ENCODE peak calls at places on chromosomes 16 and 17, in nine cellular contexts. W, B, N, O, T, V, E, J and U are unnamed samples.

GRCh38 chr16:1791943-1792812 is 1.3 kb downstream of the IGFALS start:
- DNase-seq in T (no peak), J (no peak), V (no peak), O (no peak), E (no peak), W (no peak), N (no peak), B (no peak), U (no peak)

GRCh38 chr17:42135664-42136653 is 13.4 kb downstream of the HSPB9 start:
- DNase-seq in B (peak), W (no peak), N (peak), J (no peak), V (peak), O (peak), T (no peak), E (no peak), U (no peak)

GRCh38 chr17:35705705-35706104 is 25.7 kb upstream of the RASL10B start:
- DNase-seq in B (no peak), N (no peak), V (no peak), J (no peak), T (no peak), E (no peak), W (no peak), O (no peak), U (no peak)

GRCh38 chr17:1647802-1648581 is 1.7 kb downstream of the RILP start:
- DNase-seq in N (no peak), B (no peak), T (no peak), V (no peak), W (peak), J (no peak), E (no peak), O (no peak), U (peak)

GRCh38 chr17:75036643-75037268 is 10.0 kb downstream of the ATP5PD start:
- DNase-seq in W (no peak), B (peak), J (no peak), E (no peak), O (peak), N (no peak), T (peak), V (no peak), U (no peak)

GRCh38 chr17:41223821-41224220 is 2.6 kb upstream of the KRTAP9-2 start:
- DNase-seq in N (no peak), E (no peak), W (no peak), O (no peak), V (no peak), B (peak), J (no peak), T (no peak), U (no peak)

GRCh38 chr16:53504161-53504663 is 1.2 kb upstream of the AKTIP start:
- DNase-seq in E (no peak), O (peak), T (peak), J (peak), W (peak), B (peak), N (peak), V (peak), U (no peak)

GRCh38 chr16:31215287-31216115 is 1.4 kb downstream of the PYDC1 start:
- DNase-seq in N (no peak), V (peak), O (peak), J (no peak), B (peak), T (no peak), W (peak), E (no peak), U (peak)

GRCh38 chr17:63827801-63828221 is 348 bp upstream of the FTSJ3 start:
- DNase-seq in O (no peak), B (no peak), V (no peak), W (no peak), T (no peak), N (peak), J (peak), E (no peak), U (no peak)

GRCh38 chr16:10846213-10846998 is 27.8 kb upstream of the TVP23A start:
- DNase-seq in V (no peak), N (no peak), W (no peak), O (no peak), B (no peak), E (no peak), T (no peak), J (no peak), U (no peak)

GRCh38 chr16:57999366-57999970 is 1.0 kb downstream of the ZNF319 start:
- DNase-seq in N (peak), W (peak), J (peak), V (peak), O (peak), B (peak), E (no peak), T (peak), U (no peak)

GRCh38 chr17:62653002-62653830 is 25.7 kb downstream of the MRC2 start:
- DNase-seq in N (no peak), O (peak), B (peak), E (peak), J (peak), T (peak), V (no peak), W (peak), U (peak)

GRCh38 chr17:6799738-6800137 is 23.7 kb downstream of the FBXO39 start:
- DNase-seq in W (no peak), J (no peak), E (no peak), V (no peak), O (no peak), N (no peak), T (no peak), B (no peak), U (no peak)

GRCh38 chr17:60678118-60678444 is 430 bp downstream of the BCAS3 start:
- DNase-seq in W (no peak), N (no peak), J (peak), T (no peak), B (no peak), O (no peak), V (no peak), E (no peak), U (no peak)

GRCh38 chr17:82424001-82424862 is 5.8 kb upstream of the OGFOD3 start:
- DNase-seq in J (peak), B (peak), O (peak), W (peak), T (peak), V (peak), E (no peak), N (peak), U (peak)

GRCh38 chr17:46061435-46061834 is 62.4 kb downstream of the STH start:
- DNase-seq in W (no peak), B (no peak), J (no peak), E (no peak), O (no peak), N (no peak), T (no peak), V (peak), U (no peak)

GRCh38 chr16:72785886-72786285 is 262.0 kb downstream of the ZFHX3 start:
- DNase-seq in J (no peak), O (no peak), N (no peak), W (no peak), E (no peak), T (no peak), B (peak), V (no peak), U (no peak)

GRCh38 chr16:619476-620100 is 11.2 kb upstream of the WFIKKN1 start:
- DNase-seq in O (no peak), E (no peak), T (no peak), V (no peak), J (no peak), N (no peak), B (no peak), W (no peak), U (no peak)

GRCh38 chr16:24253192-24253591 is 2.9 kb upstream of the CACNG3 start:
- DNase-seq in N (peak), T (peak), W (peak), E (no peak), J (peak), V (peak), O (peak), B (peak), U (peak)

GRCh38 chr17:17732892-17733670 is 51.8 kb downstream of the RAI1 start:
- DNase-seq in T (no peak), J (no peak), W (no peak), E (no peak), O (peak), B (peak), V (peak), N (no peak), U (no peak)

GRCh38 chr16:48215738-48216137 is 28.4 kb upstream of the LONP2 start:
- DNase-seq in V (no peak), J (peak), O (no peak), W (no peak), N (no peak), T (no peak), B (no peak), E (no peak), U (no peak)

GRCh38 chr16:10601444-10602401 is 21.3 kb upstream of the EMP2 start:
- DNase-seq in T (no peak), W (no peak), V (no peak), N (no peak), O (no peak), J (no peak), E (no peak), B (no peak), U (no peak)

GRCh38 chr17:35243459-35244204 is 760 bp downstream of the SLFN5 start:
- DNase-seq in T (peak), B (peak), O (peak), W (peak), N (peak), J (no peak), E (no peak), V (peak), U (no peak)

GRCh38 chr17:22251493-22251892 is 559.2 kb downstream of the KCNJ18 start:
- DNase-seq in W (no peak), V (no peak), O (no peak), J (no peak), E (no peak), B (no peak), N (no peak), T (no peak), U (no peak)

GRCh38 chr17:13477180-13477611 is 124.5 kb downstream of the HS3ST3A1 start:
- DNase-seq in N (no peak), O (peak), E (no peak), J (no peak), T (no peak), V (peak), B (peak), W (no peak), U (no peak)

GRCh38 chr17:54948380-54948779 is 20.1 kb downstream of the COX11 start:
- DNase-seq in J (no peak), T (no peak), N (no peak), O (peak), B (peak), W (no peak), E (no peak), V (peak), U (no peak)

GRCh38 chr16:51228097-51228659 is 77.1 kb upstream of the SALL1 start:
- DNase-seq in E (no peak), T (no peak), J (no peak), N (no peak), W (no peak), B (no peak), V (no peak), O (no peak), U (no peak)

GRCh38 chr17:43528319-43528987 is 17.7 kb downstream of the ETV4 start:
- DNase-seq in O (peak), J (no peak), V (no peak), T (no peak), W (no peak), N (no peak), E (no peak), B (no peak), U (no peak)

GRCh38 chr16:27718767-27719445 is 169.0 kb downstream of the KATNIP start:
- DNase-seq in T (no peak), J (no peak), V (no peak), E (no peak), B (no peak), N (no peak), O (no peak), W (peak), U (no peak)

GRCh38 chr17:18925187-18925586 is 26.8 kb upstream of the SLC5A10 start:
- DNase-seq in T (no peak), N (peak), J (no peak), O (no peak), W (no peak), E (no peak), V (no peak), B (no peak), U (no peak)

GRCh38 chr17:18921912-18922451 is 30.0 kb upstream of the SLC5A10 start:
- DNase-seq in J (peak), O (peak), B (peak), W (no peak), T (no peak), N (peak), V (no peak), E (peak), U (no peak)

GRCh38 chr17:18919963-18920362 is 32.0 kb upstream of the SLC5A10 start:
- DNase-seq in J (peak), W (no peak), B (no peak), E (no peak), V (no peak), O (no peak), N (no peak), T (no peak), U (no peak)

GRCh38 chr17:18920911-18921441 is 31.0 kb upstream of the SLC5A10 start:
- DNase-seq in T (no peak), B (peak), N (peak), E (peak), V (peak), O (peak), W (no peak), J (peak), U (no peak)

DNA sequence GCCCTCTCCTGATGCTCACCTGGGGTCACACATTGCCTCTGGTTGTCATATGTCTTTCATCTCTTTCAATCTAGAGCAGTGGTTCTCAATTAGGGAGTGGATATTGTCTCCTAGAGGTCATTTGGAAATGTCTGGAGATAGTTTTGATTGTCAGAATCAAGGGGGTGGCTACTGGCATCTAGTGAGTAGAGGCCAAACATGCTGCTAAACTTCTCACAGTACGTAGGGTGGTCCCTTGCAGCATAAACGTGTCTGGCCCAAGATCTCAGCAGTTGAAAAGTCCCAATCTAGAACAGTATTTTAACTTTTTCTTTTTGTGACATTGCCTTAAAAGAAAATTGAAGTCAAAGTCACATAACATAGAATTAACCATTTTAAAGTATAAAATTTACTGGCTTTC is 30.5 kb upstream of the SLC5A10 start:
- DNase-seq in B (no peak), T (no peak), N (no peak), J (no peak), E (no peak), O (no peak), W (no peak), V (no peak), U (no peak)
- H3K4me2 ChIP-seq in B (no peak), T (no peak), N (peak), J (peak), E (peak), O (no peak), W (no peak), V (no peak), U (no peak)

GRCh38 chr17:302300-302698 is 50.3 kb downstream of the RPH3AL start:
- DNase-seq in J (no peak), T (no peak), E (no peak), W (no peak), V (no peak), B (no peak), O (no peak), N (no peak), U (no peak)
- H3K4me2 ChIP-seq in J (no peak), T (no peak), E (no peak), W (no peak), V (no peak), B (no peak), O (no peak), N (no peak), U (no peak)

DNA sequence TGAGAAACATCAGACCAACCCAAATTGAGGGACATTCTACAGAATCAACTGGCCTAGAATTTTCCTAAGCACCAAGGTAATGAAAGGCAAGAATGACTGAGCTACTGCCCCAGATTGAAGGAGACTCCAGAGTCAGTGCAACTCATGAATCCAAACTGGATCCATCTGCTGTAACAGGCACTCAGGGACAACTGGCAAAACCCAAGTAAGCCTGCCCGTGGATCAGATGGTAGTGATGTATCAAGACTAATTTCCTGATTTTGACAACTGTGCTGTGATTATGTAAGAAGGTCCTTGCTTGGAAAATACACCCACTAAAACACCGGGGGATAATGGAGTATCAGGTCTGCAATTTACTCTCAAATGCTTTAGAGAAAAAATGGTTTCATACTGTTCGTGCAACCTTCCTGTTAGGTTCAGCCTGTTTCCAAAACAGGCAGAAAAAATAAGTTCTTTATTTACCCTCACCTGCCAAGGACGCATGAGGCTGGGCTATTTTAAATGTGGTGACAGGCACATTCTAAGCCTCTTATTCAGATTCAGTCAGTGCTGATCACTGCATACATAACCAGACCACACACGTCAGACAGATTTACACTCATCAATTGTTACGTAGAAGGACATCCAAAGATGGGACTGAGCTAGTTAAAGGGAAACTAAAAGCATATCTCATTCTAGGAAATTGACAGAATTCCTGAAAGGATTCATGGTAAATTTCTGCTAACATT is 7.0 kb downstream of the MBTPS1 start:
- DNase-seq in B (peak), T (no peak), W (no peak), N (no peak), E (no peak), O (peak), V (peak), J (no peak), U (no peak)
- H3K4me2 ChIP-seq in B (no peak), T (no peak), W (no peak), N (no peak), E (peak), O (no peak), V (no peak), J (no peak), U (no peak)

GRCh38 chr16:4200781-4201137 is 41.1 kb downstream of the SRL start:
- DNase-seq in N (no peak), J (no peak), O (peak), V (peak), W (no peak), E (no peak), B (peak), T (no peak), U (no peak)
- H3K4me2 ChIP-seq in N (no peak), J (no peak), O (no peak), V (no peak), W (no peak), E (no peak), B (no peak), T (no peak), U (no peak)

DNA sequence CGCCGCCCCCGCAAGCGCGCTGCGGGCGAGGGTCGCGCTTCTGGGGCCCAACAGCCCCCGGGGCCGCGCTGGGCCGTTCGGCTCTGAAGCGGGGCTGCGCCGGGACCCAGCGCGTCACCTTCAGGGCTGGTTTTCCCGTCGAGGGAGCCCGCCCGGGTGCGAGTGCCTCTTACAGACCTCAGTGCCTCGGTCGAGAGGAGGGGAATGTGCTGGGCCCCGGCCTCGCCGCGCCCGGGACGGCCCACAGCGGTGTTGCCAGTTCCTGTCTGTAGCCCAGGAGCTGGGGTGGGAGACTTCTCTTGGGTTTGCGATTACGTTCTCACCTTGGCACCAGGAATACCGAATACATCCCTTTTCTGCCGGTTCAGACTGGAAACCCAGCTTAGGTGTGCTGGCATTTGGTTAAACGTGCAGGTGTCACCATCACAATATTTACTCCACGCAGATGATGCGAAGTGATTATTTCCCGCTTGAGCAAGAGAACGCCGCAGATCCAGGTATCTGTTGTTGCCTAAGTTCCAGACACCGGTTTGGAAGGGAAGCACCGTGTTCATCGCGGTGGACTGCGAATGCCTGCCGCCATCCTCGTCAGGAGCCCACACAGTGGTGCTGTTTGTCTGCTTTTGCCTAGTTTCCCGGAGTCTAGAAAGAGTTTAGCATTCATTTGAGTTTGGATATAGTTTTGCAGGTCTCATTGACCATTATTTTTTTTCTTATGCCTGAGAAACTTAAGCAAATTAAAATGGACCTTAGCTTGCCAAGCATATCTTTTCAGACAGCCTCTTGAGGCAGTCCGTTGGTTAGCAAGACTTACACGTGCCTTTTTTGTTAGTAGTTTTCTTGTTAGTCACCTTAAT is 915 bp downstream of the MAP1LC3B start:
- DNase-seq in N (peak), O (peak), T (peak), W (peak), V (peak), B (peak), E (no peak), J (peak), U (no peak)
- H3K4me2 ChIP-seq in N (peak), O (peak), T (peak), W (peak), V (peak), B (peak), E (peak), J (peak), U (peak)

GRCh38 chr17:57881783-57882291 is 32.0 kb upstream of the MRPS23 start:
- DNase-seq in O (peak), J (no peak), V (no peak), B (no peak), E (no peak), N (no peak), T (no peak), W (no peak), U (no peak)
- H3K4me2 ChIP-seq in O (no peak), J (no peak), V (no peak), B (peak), E (no peak), N (no peak), T (no peak), W (no peak), U (peak)

DNA sequence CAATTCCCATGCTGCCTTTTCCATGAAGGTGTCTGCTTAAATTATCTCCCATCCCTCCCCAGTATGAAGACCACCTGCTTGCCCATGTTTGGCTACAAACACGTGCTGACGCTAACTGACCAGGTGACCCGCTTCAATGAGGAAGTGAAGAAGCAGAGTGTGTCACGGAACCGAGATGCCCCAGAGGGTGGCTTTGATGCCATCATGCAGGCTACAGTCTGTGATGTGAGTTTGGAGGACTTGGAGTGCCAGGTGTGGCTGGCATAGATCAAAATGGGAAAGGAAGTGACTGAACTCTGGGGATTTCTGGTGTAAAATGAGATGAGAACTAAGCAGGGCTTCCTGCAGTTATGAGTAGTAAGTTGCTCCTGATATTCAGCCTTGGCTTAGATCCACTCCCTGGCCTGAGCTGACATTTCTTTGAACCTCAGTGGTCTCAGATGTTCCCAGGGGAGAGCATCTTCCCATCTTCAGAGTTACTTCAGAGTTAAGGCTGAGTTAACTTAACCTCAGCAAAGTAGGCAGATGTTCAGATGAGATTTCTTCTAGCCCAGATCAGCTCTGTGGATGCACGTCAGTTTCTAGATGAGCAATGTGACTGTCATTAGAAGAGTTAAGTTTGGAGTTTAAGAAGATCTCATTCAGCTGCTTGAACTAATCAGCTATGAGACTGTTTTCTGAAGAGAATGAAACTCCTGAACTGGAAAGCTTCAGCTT is 32.7 kb downstream of the ITGB3 start:
- DNase-seq in T (no peak), J (peak), B (peak), W (no peak), N (peak), V (no peak), O (no peak), E (peak), U (no peak)
- H3K4me2 ChIP-seq in T (no peak), J (peak), B (no peak), W (no peak), N (peak), V (no peak), O (no peak), E (peak), U (no peak)